ENCODE peak calls at places on chromosome 1, in seven cellular contexts. Q is cardiac fibroblast, T is fibroblast of mammary gland, U is astrocyte of the spinal cord, M is ovary, L is foreskin fibroblast, X is body of pancreas. W is an unnamed sample.

GRCh38 chr1:117244971-117245370 is 34.2 kb upstream of the VTCN1 start:
- DNase-seq in Q (no peak), T (no peak), U (no peak), M (no peak), L (no peak), X (no peak), W (no peak)

GRCh38 chr1:155934097-155934932 is at the start of gene KHDC4:
- DNase-seq in Q (peak; percentile 99), T (peak; percentile 99), U (peak; percentile 99), M (peak; percentile 94), L (peak; percentile 97), X (peak; percentile 98), W (peak; percentile 99)

GRCh38 chr1:9080704-9081291 is 11.4 kb upstream of the SLC2A5 start:
- DNase-seq in Q (no peak), T (no peak), U (peak; percentile 32), M (no peak), L (no peak), X (no peak), W (peak; percentile 65)

GRCh38 chr1:31007462-31007991 is 58.0 kb downstream of the PUM1 start:
- DNase-seq in Q (peak; percentile 84), T (peak; percentile 77), U (peak; percentile 87), M (no peak), L (peak; percentile 76), X (no peak), W (peak; percentile 89)

GRCh38 chr1:218443255-218443654 is 98.1 kb downstream of the TGFB2 start:
- DNase-seq in Q (no peak), T (no peak), U (no peak), M (no peak), L (no peak), X (no peak), W (no peak)

GRCh38 chr1:174160109-174160473 is 771 bp downstream of the RABGAP1L start:
- DNase-seq in Q (peak; percentile 38), T (peak; percentile 57), U (peak; percentile 37), M (peak; percentile 56), L (peak; percentile 39), X (peak; percentile 62), W (peak; percentile 26)

GRCh38 chr1:98674075-98674781 is 12.7 kb downstream of the SNX7 start:
- DNase-seq in Q (peak; percentile 75), T (peak; percentile 76), U (peak; percentile 35), M (no peak), L (peak; percentile 25), X (no peak), W (peak; percentile 37)

GRCh38 chr1:170967042-170967910 is 31.9 kb downstream of the MROH9 start:
- DNase-seq in Q (peak; percentile 73), T (peak; percentile 72), U (peak; percentile 62), M (no peak), L (peak; percentile 40), X (peak; percentile 27), W (peak; percentile 56)

GRCh38 chr1:184716158-184716557 is 38.5 kb downstream of the EDEM3 start:
- DNase-seq in Q (no peak), T (no peak), U (no peak), M (no peak), L (no peak), X (no peak), W (peak; percentile 23)

GRCh38 chr1:204213668-204214662 is at the start of gene GOLT1A:
- DNase-seq in Q (peak; percentile 72), T (peak; percentile 84), U (peak; percentile 52), M (peak; percentile 58), L (peak; percentile 69), X (peak; percentile 95), W (peak; percentile 78)

GRCh38 chr1:30758785-30759380 is 1.3 kb upstream of the LAPTM5 start:
- DNase-seq in Q (peak; percentile 24), T (peak; percentile 36), U (no peak), M (no peak), L (no peak), X (no peak), W (no peak)

GRCh38 chr1:198493324-198493723 is 47.2 kb downstream of the ATP6V1G3 start:
- DNase-seq in Q (no peak), T (no peak), U (no peak), M (no peak), L (no peak), X (no peak), W (no peak)

GRCh38 chr1:228001738-228002535 is 4.9 kb upstream of the WNT3A start:
- DNase-seq in Q (no peak), T (no peak), U (no peak), M (no peak), L (no peak), X (no peak), W (no peak)

GRCh38 chr1:67201891-67202290 is 35.6 kb downstream of the IL23R start:
- DNase-seq in Q (no peak), T (peak; percentile 3), U (no peak), M (no peak), L (no peak), X (no peak), W (no peak)

GRCh38 chr1:40899230-40899870 is 37.2 kb upstream of the CITED4 start:
- DNase-seq in Q (no peak), T (no peak), U (no peak), M (no peak), L (no peak), X (peak; percentile 72), W (no peak)

GRCh38 chr1:110118636-110119396 is 6.6 kb downstream of the UBL4B start:
- DNase-seq in Q (peak; percentile 36), T (peak; percentile 37), U (no peak), M (no peak), L (peak; percentile 38), X (no peak), W (no peak)

GRCh38 chr1:91059157-91059556 is 37.3 kb upstream of the ZNF644 start:
- DNase-seq in Q (no peak), T (no peak), U (no peak), M (no peak), L (no peak), X (no peak), W (no peak)

GRCh38 chr1:104238991-104239390 is 489.3 kb downstream of the AMY1C start:
- DNase-seq in Q (no peak), T (peak; percentile 9), U (no peak), M (no peak), L (no peak), X (no peak), W (no peak)
- H3K4me3 ChIP-seq in Q (no peak overlapping the region), T (no peak overlapping the region), U (no peak overlapping the region), M (no peak overlapping the region), L (no peak overlapping the region), X (no peak overlapping the region), W (no peak overlapping the region)

GRCh38 chr1:152758636-152759035 is 811 bp downstream of the KPRP start:
- DNase-seq in Q (no peak), T (no peak), U (no peak), M (no peak), L (no peak), X (no peak), W (no peak)

GRCh38 chr1:152757747-152758146 is at the start of gene KPRP:
- DNase-seq in Q (no peak), T (no peak), U (no peak), M (no peak), L (no peak), X (no peak), W (no peak)

GRCh38 chr1:152756872-152757271 is 953 bp upstream of the KPRP start:
- DNase-seq in Q (no peak), T (peak; percentile 30), U (no peak), M (no peak), L (no peak), X (no peak), W (no peak)

GRCh38 chr1:152752225-152752624 is 5.6 kb upstream of the KPRP start:
- DNase-seq in Q (peak; percentile 41), T (peak; percentile 90), U (peak; percentile 42), M (no peak), L (peak; percentile 56), X (no peak), W (peak; percentile 34)

DNA sequence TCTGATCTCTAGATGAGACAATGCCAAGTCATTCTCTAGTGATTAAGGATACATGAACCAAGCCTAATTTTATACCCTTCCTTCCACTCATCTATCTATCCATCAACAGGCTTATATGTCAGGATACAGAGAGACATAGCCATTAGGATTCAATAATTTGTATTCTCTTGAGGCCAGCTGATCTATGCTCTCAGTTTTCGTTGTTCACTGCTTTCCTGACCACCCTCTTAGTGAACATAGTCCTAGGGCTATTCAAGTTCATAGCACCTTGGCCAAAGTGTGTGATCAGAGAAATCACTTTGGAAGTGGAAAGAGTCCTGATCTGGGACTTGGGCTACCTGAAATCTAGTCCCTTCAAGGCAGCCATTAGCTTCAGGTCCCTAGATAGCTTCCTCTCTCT is 4.2 kb upstream of the KPRP start:
- DNase-seq in Q (no peak), T (no peak), U (no peak), M (no peak), L (no peak), X (no peak), W (no peak)
- TF ChIP-seq CTCF in Q (no peak), T (no peak), U (no peak), M (no peak), L (no peak), X (no peak), W (no peak)

DNA sequence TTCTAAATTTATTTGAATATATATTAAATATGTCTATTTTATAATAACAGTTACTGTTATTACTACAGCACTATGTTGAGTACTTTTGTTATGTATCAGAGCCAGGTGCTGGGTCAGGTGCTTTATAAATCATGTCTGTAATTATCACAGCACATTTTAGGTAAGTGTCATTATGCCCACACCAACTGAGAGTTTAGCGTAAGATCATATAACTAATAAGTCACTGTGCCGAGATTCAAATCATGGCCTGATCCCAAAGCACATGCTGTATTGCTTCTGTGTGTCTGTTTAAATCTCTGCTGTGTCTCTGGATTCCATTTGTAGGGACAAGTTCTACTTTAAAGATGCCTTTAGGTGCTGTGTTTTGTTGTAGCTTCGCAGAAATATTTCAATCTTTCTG is 1.9 kb downstream of the GPSM2 start:
- DNase-seq in Q (no peak), T (peak; percentile 47), U (no peak), M (no peak), L (no peak), X (no peak), W (no peak)
- H3K4me3 ChIP-seq in Q (peak overlapping the region; percentile 4), T (peak overlapping the region; percentile 86), U (peak overlapping the region; percentile 28), M (no peak overlapping the region), L (peak overlapping the region; percentile 94), X (no peak overlapping the region), W (no peak overlapping the region)

GRCh38 chr1:200738733-200739498 is at the start of gene CAMSAP2:
- DNase-seq in Q (peak; percentile 89), T (peak; percentile 85), U (peak; percentile 91), M (peak; percentile 95), L (peak; percentile 89), X (peak; percentile 83), W (peak; percentile 92)

GRCh38 chr1:200740291-200741212 is 1.9 kb downstream of the CAMSAP2 start:
- DNase-seq in Q (peak; percentile 31), T (no peak), U (peak; percentile 24), M (no peak), L (no peak), X (no peak), W (peak; percentile 39)

GRCh38 chr1:200737647-200738296 is 921 bp upstream of the CAMSAP2 start:
- DNase-seq in Q (no peak), T (no peak), U (no peak), M (peak; percentile 29), L (no peak), X (no peak), W (no peak)

GRCh38 chr1:200739499-200740290 is 1.0 kb downstream of the CAMSAP2 start:
- DNase-seq in Q (peak; percentile 48), T (peak; percentile 40), U (peak; percentile 22), M (peak; percentile 72), L (peak; percentile 83), X (peak; percentile 80), W (peak; percentile 10)

DNA sequence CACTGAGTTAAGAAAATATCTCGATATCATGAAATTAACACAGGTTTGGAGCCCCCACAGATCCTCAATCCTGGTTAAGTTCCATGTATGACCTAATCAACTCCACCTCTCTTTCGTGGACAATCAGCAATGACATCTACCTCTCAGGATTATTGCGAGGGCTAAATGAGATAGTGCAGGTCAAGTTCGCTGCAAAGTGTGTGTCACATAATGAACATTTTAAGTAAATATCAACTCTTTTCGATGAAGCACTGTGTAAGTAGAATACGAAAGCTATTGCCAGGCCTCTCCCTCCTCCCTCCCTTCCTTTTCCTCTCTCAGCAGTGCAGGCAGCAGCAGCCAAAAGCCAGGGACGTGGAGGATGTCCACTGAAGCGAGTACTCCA is 353 bp upstream of the CAMSAP2 start:
- DNase-seq in Q (no peak), T (no peak), U (no peak), M (no peak), L (no peak), X (no peak), W (no peak)
- TF ChIP-seq CTCF in Q (no peak), T (no peak), U (no peak), M (no peak), L (no peak), X (no peak), W (no peak)

W was measured in fibroblast of villous mesenchyme.